ENCODE peak calls at places on chromosomes 2 and 18, in four cellular contexts. W, H, A and X are unnamed samples. For H3K27me3, the result is how much of the 10 kb centered on the place peaks cover.

GRCh38 chr2:9980520-9980919 is 29.0 kb downstream of the GRHL1 start:
- DNase-seq in W (no peak), H (no peak), A (no peak), X (no peak)

GRCh38 chr18:6757966-6758365 is 28.4 kb downstream of the ARHGAP28 start:
- DNase-seq in W (no peak), H (no peak), A (no peak), X (no peak)

GRCh38 chr2:127536707-127537106 is 1.2 kb downstream of the MYO7B start:
- DNase-seq in H (no peak), W (no peak), A (no peak), X (no peak)

GRCh38 chr2:227513113-227513512 is 41.2 kb downstream of the AGFG1 start:
- DNase-seq in A (no peak), W (no peak), H (no peak), X (no peak)

GRCh38 chr2:67898605-67899004 is 164.2 kb downstream of the C1D start:
- DNase-seq in A (no peak), W (no peak), H (no peak), X (no peak)

GRCh38 chr2:223465793-223466192 is 136.4 kb downstream of the SCG2 start:
- DNase-seq in W (peak), A (peak), H (peak), X (peak)

GRCh38 chr18:58473071-58473470 is 155.8 kb downstream of the ALPK2 start:
- DNase-seq in A (no peak), H (no peak), W (no peak), X (no peak)

GRCh38 chr18:26516964-26517363 is 31.4 kb downstream of the KCTD1 start:
- DNase-seq in A (no peak), W (no peak), H (no peak), X (no peak)

GRCh38 chr18:70892381-70892780 is 603.5 kb downstream of the SOCS6 start:
- DNase-seq in W (no peak), H (no peak), A (no peak), X (no peak)

GRCh38 chr18:23331091-23331920 is 121.8 kb upstream of the RIOK3 start:
- DNase-seq in W (no peak), A (no peak), H (no peak), X (no peak)

GRCh38 chr2:25521665-25522387 is 151.6 kb downstream of the DTNB start:
- DNase-seq in A (no peak), H (no peak), W (peak), X (no peak)

GRCh38 chr2:123652320-123652719 is 372.8 kb upstream of the CNTNAP5 start:
- DNase-seq in A (no peak), W (no peak), H (no peak), X (no peak)

GRCh38 chr2:19733951-19734425 is 167.8 kb downstream of the TTC32 start:
- DNase-seq in H (no peak), A (no peak), W (no peak), X (no peak)

GRCh38 chr2:109189751-109190150 is 60.7 kb downstream of the SH3RF3 start:
- DNase-seq in W (no peak), H (no peak), A (no peak), X (no peak)

GRCh38 chr2:218996937-218997336 is 3.7 kb upstream of the CRYBA2 start:
- DNase-seq in A (no peak), W (no peak), H (no peak), X (no peak)

GRCh38 chr2:49840428-49840975 is 686.2 kb upstream of the FSHR start:
- DNase-seq in A (no peak), H (no peak), W (no peak), X (no peak)

GRCh38 chr2:36413218-36413617 is 57.6 kb downstream of the CRIM1 start:
- DNase-seq in A (no peak), H (no peak), W (no peak), X (no peak)

GRCh38 chr2:25089605-25090424 is 47.9 kb downstream of the EFR3B start:
- DNase-seq in H (no peak), W (no peak), A (no peak), X (no peak)

GRCh38 chr2:204265701-204266310 is 279.5 kb upstream of the PARD3B start:
- DNase-seq in A (no peak), W (no peak), H (no peak), X (no peak)

GRCh38 chr2:200765139-200765951 is 46.4 kb upstream of the BZW1 start:
- DNase-seq in A (no peak), W (peak), H (peak), X (peak)

GRCh38 chr18:67783215-67783946 is 266.9 kb upstream of the DSEL start:
- DNase-seq in W (peak), H (no peak), A (no peak), X (no peak)

GRCh38 chr18:71252351-71252862 is 963.6 kb downstream of the SOCS6 start:
- DNase-seq in A (no peak), W (peak), H (no peak), X (no peak)

GRCh38 chr2:82968381-82968780 is 1490.7 kb downstream of the SUCLG1 start:
- DNase-seq in A (no peak), H (no peak), W (no peak), X (no peak)

DNA sequence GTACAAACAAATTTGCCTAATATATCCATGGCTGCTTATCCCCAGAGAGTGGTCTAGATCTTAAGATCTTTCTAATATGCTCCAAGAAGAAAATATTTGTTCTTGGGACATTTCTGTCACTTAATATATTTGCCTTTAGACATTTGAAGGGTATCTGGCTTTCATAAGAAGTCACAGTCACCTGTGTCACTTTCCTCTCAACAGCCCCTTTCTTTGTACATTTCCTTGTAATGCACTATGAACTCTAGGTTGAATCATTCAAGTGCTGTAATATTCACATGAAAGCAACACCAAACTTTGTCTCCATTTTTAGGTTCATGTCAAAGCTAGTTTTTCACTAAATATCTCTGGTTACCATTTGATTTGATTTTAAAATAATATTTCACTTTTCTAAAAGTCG is 41.4 kb upstream of the NABP1 start:
- DNase-seq in H (no peak), W (no peak), A (no peak), X (no peak)
- H3K27ac ChIP-seq in H (no peak), W (no peak), A (peak), X (no peak)

GRCh38 chr18:57438669-57439616 is 3.8 kb downstream of the ONECUT2 start:
- DNase-seq in A (no peak), H (no peak), W (no peak), X (no peak)
- H3K27me3 ChIP-seq in A (under half), H (under half), W (half or more), X (under half)

DNA sequence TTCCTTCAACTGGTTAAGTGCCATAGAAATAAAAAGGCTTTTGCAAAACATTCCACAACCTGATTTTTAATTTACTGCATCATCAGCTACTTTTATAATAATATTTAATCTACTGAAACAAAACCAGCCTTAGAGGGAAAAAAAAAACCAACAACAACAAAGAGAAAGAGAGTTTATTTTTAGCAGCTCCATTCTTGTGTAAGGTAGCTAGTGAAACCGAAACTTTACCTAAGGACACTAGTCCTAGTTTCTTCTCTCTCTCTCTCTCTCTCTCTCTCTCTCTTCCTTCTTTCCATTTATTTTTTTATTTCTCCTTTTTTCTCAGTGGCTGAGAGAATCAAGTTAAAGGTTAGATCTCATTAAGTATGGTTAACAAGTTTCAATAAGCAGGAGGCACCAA is 21.4 kb downstream of the EN1 start:
- DNase-seq in H (no peak), A (no peak), W (no peak), X (no peak)
- H3K27ac ChIP-seq in H (no peak), A (no peak), W (no peak), X (no peak)

GRCh38 chr18:37535968-37536367 is 29.6 kb downstream of the CELF4 start:
- DNase-seq in W (no peak), A (no peak), H (no peak), X (no peak)
- H3K27me3 ChIP-seq in W (half or more), A (under half), H (under half), X (under half)

DNA sequence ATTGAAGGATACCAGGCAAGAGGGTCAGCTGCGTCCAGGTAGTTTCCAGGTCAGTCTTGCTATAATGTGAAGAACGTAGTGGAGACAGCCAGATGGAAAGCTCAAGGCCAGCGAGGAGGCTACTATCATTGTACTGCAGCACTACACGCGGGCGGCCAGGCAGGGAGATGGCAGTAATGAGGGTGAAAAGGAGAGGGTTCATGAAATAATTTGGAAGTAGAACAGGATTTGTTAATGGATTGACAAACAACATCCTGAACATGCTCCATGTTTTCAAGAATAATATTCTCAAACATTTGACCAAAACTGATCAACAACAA is 17.1 kb downstream of the SPIRE1 start:
- DNase-seq in H (no peak), W (no peak), A (no peak), X (no peak)
- H3K27ac ChIP-seq in H (peak), W (no peak), A (no peak), X (peak)